ENCODE peak calls at places on chromosomes 1 and 21, in four cellular contexts. One of them, this sample, is unnamed.

GRCh38 chr1:37650721-37651120 is 16.0 kb upstream of the RSPO1 start:
- DNase-seq in H1: no peak
- DNase-seq in IMR-90: no peak
- DNase-seq in mesendoderm: no peak
- DNase-seq in this sample: no peak

GRCh38 chr21:46124083-46124925 is 26.4 kb downstream of the COL6A2 start:
- DNase-seq in H1: no peak
- DNase-seq in IMR-90: no peak
- DNase-seq in mesendoderm: no peak
- DNase-seq in this sample: peak

GRCh38 chr1:38297246-38297645 is 250.7 kb upstream of the POU3F1 start:
- DNase-seq in IMR-90: no peak
- DNase-seq in mesendoderm: no peak
- DNase-seq in H1: no peak
- DNase-seq in this sample: no peak

GRCh38 chr1:169363046-169363756 is 4.4 kb downstream of the NME7 start:
- DNase-seq in IMR-90: peak
- DNase-seq in H1: no peak
- DNase-seq in mesendoderm: no peak
- DNase-seq in this sample: no peak

GRCh38 chr1:9009438-9010366 is 16.5 kb downstream of the SLC2A7 start:
- DNase-seq in H1: peak
- DNase-seq in IMR-90: peak
- DNase-seq in mesendoderm: peak
- DNase-seq in this sample: peak

GRCh38 chr1:180360333-180361075 is 130.4 kb downstream of the LHX4 start:
- DNase-seq in H1: no peak
- DNase-seq in mesendoderm: no peak
- DNase-seq in IMR-90: peak
- DNase-seq in this sample: no peak

GRCh38 chr21:26391166-26391565 is 181.9 kb downstream of the CYYR1 start:
- DNase-seq in mesendoderm: no peak
- DNase-seq in IMR-90: no peak
- DNase-seq in H1: no peak
- DNase-seq in this sample: no peak

GRCh38 chr21:42750737-42751530 is 97.5 kb downstream of the PDE9A start:
- DNase-seq in mesendoderm: no peak
- DNase-seq in IMR-90: no peak
- DNase-seq in H1: no peak
- DNase-seq in this sample: no peak

GRCh38 chr1:24216254-24216653 is 29.2 kb upstream of the IFNLR1 start:
- DNase-seq in IMR-90: no peak
- DNase-seq in H1: no peak
- DNase-seq in mesendoderm: no peak
- DNase-seq in this sample: no peak

GRCh38 chr1:24959623-24959975 is 29.5 kb upstream of the RUNX3 start:
- DNase-seq in H1: no peak
- DNase-seq in IMR-90: no peak
- DNase-seq in mesendoderm: no peak
- DNase-seq in this sample: no peak

GRCh38 chr1:236638935-236639334 is 34.6 kb upstream of the HEATR1 start:
- DNase-seq in IMR-90: no peak
- DNase-seq in H1: no peak
- DNase-seq in mesendoderm: no peak
- DNase-seq in this sample: no peak

GRCh38 chr1:110979154-110979553 is 15.4 kb upstream of the LRIF1 start:
- DNase-seq in mesendoderm: no peak
- DNase-seq in H1: no peak
- DNase-seq in IMR-90: no peak
- DNase-seq in this sample: no peak
- H4K5ac ChIP-seq in mesendoderm: no peak
- H4K5ac ChIP-seq in H1: no peak
- H4K5ac ChIP-seq in IMR-90: no peak
- H4K5ac ChIP-seq in this sample: no peak

DNA sequence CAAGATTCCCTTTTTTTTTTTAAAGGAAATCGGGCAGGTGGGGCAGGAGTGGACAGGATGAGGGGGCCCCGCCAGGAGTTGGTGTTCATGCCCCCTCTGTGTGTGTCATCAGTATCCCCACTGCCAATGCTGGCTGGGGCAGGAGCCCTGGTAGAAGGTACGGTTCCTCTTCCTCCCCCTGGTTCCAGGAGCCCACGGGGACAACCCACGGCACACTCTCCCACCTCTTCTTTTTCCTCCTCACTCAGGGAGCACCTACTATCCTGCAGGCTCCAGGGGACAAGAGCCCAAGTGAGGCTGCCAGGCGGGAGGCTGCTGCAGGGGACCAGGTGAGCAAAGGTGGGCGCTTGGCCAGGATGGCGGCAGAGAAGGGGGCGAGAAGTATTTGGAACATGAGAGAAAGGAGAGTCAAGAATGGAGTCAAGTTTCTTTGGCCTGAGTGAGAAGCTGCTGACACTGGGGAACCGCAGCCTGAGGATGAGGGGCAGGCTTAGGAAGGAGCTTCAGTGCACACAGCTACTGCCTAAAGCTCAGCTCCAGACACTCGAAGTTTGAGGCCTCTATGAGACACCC is 26.5 kb downstream of the ECE1 start:
- DNase-seq in mesendoderm: no peak
- DNase-seq in H1: no peak
- DNase-seq in IMR-90: no peak
- DNase-seq in this sample: no peak
- H4K8ac ChIP-seq in mesendoderm: no peak
- H4K8ac ChIP-seq in H1: peak
- H4K8ac ChIP-seq in IMR-90: peak
- H4K8ac ChIP-seq in this sample: no peak

GRCh38 chr1:212329104-212329503 is 43.9 kb downstream of the PPP2R5A start:
- DNase-seq in H1: no peak
- DNase-seq in IMR-90: no peak
- DNase-seq in mesendoderm: no peak
- DNase-seq in this sample: no peak
- H4K5ac ChIP-seq in H1: no peak
- H4K5ac ChIP-seq in IMR-90: no peak
- H4K5ac ChIP-seq in mesendoderm: no peak
- H4K5ac ChIP-seq in this sample: no peak

GRCh38 chr1:230085178-230085515 is 18.1 kb downstream of the GALNT2 start:
- DNase-seq in IMR-90: no peak
- DNase-seq in H1: no peak
- DNase-seq in mesendoderm: no peak
- DNase-seq in this sample: no peak

GRCh38 chr1:230083746-230084407 is 16.8 kb downstream of the GALNT2 start:
- DNase-seq in H1: no peak
- DNase-seq in IMR-90: no peak
- DNase-seq in mesendoderm: no peak
- DNase-seq in this sample: no peak

GRCh38 chr1:230083053-230083452 is 16.0 kb downstream of the GALNT2 start:
- DNase-seq in IMR-90: no peak
- DNase-seq in mesendoderm: no peak
- DNase-seq in H1: no peak
- DNase-seq in this sample: no peak

GRCh38 chr1:230086152-230086551 is 19.1 kb downstream of the GALNT2 start:
- DNase-seq in IMR-90: no peak
- DNase-seq in mesendoderm: peak
- DNase-seq in H1: no peak
- DNase-seq in this sample: peak

GRCh38 chr1:230084408-230085177 is 17.6 kb downstream of the GALNT2 start:
- DNase-seq in IMR-90: peak
- DNase-seq in H1: no peak
- DNase-seq in mesendoderm: peak
- DNase-seq in this sample: no peak
- H4K8ac ChIP-seq in IMR-90: peak
- H4K8ac ChIP-seq in H1: no peak
- H4K8ac ChIP-seq in mesendoderm: no peak
- H4K8ac ChIP-seq in this sample: no peak

GRCh38 chr1:221076467-221076866 is 197.2 kb downstream of the HLX start:
- DNase-seq in H1: no peak
- DNase-seq in IMR-90: no peak
- DNase-seq in mesendoderm: no peak
- DNase-seq in this sample: no peak
- H4K5ac ChIP-seq in H1: no peak
- H4K5ac ChIP-seq in IMR-90: no peak
- H4K5ac ChIP-seq in mesendoderm: no peak
- H4K5ac ChIP-seq in this sample: no peak

GRCh38 chr1:155940531-155940992 is 876 bp upstream of the RXFP4 start:
- DNase-seq in IMR-90: peak
- DNase-seq in H1: no peak
- DNase-seq in mesendoderm: no peak
- DNase-seq in this sample: no peak

GRCh38 chr1:155938220-155938627 is 3.2 kb upstream of the RXFP4 start:
- DNase-seq in mesendoderm: peak
- DNase-seq in H1: no peak
- DNase-seq in IMR-90: peak
- DNase-seq in this sample: no peak

GRCh38 chr1:155942578-155943141 is 1.2 kb downstream of the RXFP4 start:
- DNase-seq in mesendoderm: no peak
- DNase-seq in IMR-90: no peak
- DNase-seq in H1: no peak
- DNase-seq in this sample: no peak

GRCh38 chr1:155941845-155942507 is 538 bp downstream of the RXFP4 start:
- DNase-seq in H1: no peak
- DNase-seq in IMR-90: no peak
- DNase-seq in mesendoderm: no peak
- DNase-seq in this sample: no peak

GRCh38 chr1:155940993-155941844 is at the start of gene RXFP4:
- DNase-seq in H1: no peak
- DNase-seq in mesendoderm: no peak
- DNase-seq in IMR-90: no peak
- DNase-seq in this sample: no peak
- H4K8ac ChIP-seq in H1: peak
- H4K8ac ChIP-seq in mesendoderm: no peak
- H4K8ac ChIP-seq in IMR-90: peak
- H4K8ac ChIP-seq in this sample: no peak

This sample was measured in H9.